ENCODE peak calls at places on chromosomes 5 and 9, in five cellular contexts. S is AG09309, U is right atrium auricular region, Z is heart left ventricle, H is left ventricle myocardium inferior. M is an unnamed sample.

GRCh38 chr9:69871143-69871834 is 50.7 kb downstream of the CFAP95 start:
- DNase-seq in S (no peak), U (no peak), Z (no peak), H (no peak), M (no peak)

GRCh38 chr5:61277190-61277589 is 54.9 kb upstream of the ZSWIM6 start:
- DNase-seq in S (no peak), U (no peak), Z (no peak), H (no peak), M (peak; percentile 21)

GRCh38 chr9:99140685-99141314 is 35.9 kb downstream of the TGFBR1 start:
- DNase-seq in S (peak; percentile 33), U (no peak), Z (no peak), H (no peak), M (peak; percentile 71)

GRCh38 chr9:133742849-133743444 is 4.8 kb upstream of the SARDH start:
- DNase-seq in S (peak; percentile 7), U (peak; percentile 87), Z (no peak), H (peak; percentile 71), M (peak; percentile 77)

GRCh38 chr5:73564644-73565165 is 734 bp downstream of the ANKRA2 start:
- DNase-seq in S (no peak), U (no peak), Z (no peak), H (no peak), M (peak; percentile 16)

GRCh38 chr9:126372716-126373115 is 46.1 kb downstream of the MVB12B start:
- DNase-seq in S (no peak), U (no peak), Z (no peak), H (no peak), M (no peak)

GRCh38 chr5:124402144-124402581 is 344.3 kb downstream of the ZNF608 start:
- DNase-seq in S (peak; percentile 11), U (no peak), Z (no peak), H (no peak), M (no peak)

GRCh38 chr5:4614088-4614487 is 526.0 kb upstream of the ADAMTS16 start:
- DNase-seq in S (no peak), U (no peak), Z (no peak), H (no peak), M (no peak)

GRCh38 chr9:35904966-35905781 is 828 bp upstream of the HRCT1 start:
- DNase-seq in S (no peak), U (peak; percentile 65), Z (no peak), H (no peak), M (no peak)

GRCh38 chr5:175590471-175590881 is 67.4 kb upstream of the HRH2 start:
- DNase-seq in S (peak; percentile 94), U (no peak), Z (no peak), H (no peak), M (no peak)

GRCh38 chr5:108727154-108727638 is 20.5 kb upstream of the FER start:
- DNase-seq in S (no peak), U (peak; percentile 59), Z (no peak), H (no peak), M (no peak)

GRCh38 chr5:36689225-36689624 is 82.8 kb downstream of the SLC1A3 start:
- DNase-seq in S (no peak), U (no peak), Z (no peak), H (no peak), M (peak; percentile 72)

GRCh38 chr5:32428426-32428825 is 16.1 kb downstream of the ZFR start:
- DNase-seq in S (no peak), U (no peak), Z (no peak), H (no peak), M (no peak)

GRCh38 chr5:76473676-76474075 is 70.6 kb downstream of the IQGAP2 start:
- DNase-seq in S (no peak), U (no peak), Z (no peak), H (no peak), M (peak; percentile 31)

GRCh38 chr5:178544166-178544834 is 45.9 kb downstream of the COL23A1 start:
- DNase-seq in S (no peak), U (no peak), Z (peak; percentile 82), H (peak; percentile 77), M (no peak)

GRCh38 chr9:2418619-2419018 is 203.0 kb upstream of the VLDLR start:
- DNase-seq in S (peak; percentile 35), U (no peak), Z (no peak), H (no peak), M (no peak)

GRCh38 chr9:135248111-135248510 is 160.6 kb downstream of the OLFM1 start:
- DNase-seq in S (no peak), U (no peak), Z (peak; percentile 36), H (no peak), M (no peak)

GRCh38 chr5:64646169-64646568 is 44.1 kb upstream of the SHISAL2B start:
- DNase-seq in S (no peak), U (no peak), Z (no peak), H (no peak), M (no peak)

GRCh38 chr9:68979538-68980314 is 34.2 kb downstream of the PRKACG start:
- DNase-seq in S (no peak), U (no peak), Z (no peak), H (peak; percentile 58), M (peak; percentile 51)

GRCh38 chr5:109455598-109456096 is 45.9 kb upstream of the PJA2 start:
- DNase-seq in S (peak; percentile 93), U (peak; percentile 61), Z (no peak), H (no peak), M (peak; percentile 83)

GRCh38 chr9:84297162-84297821 is 43.3 kb downstream of the SLC28A3 start:
- DNase-seq in S (no peak), U (no peak), Z (no peak), H (no peak), M (no peak)

GRCh38 chr9:136052991-136053756 is 41.9 kb downstream of the NACC2 start:
- DNase-seq in S (no peak), U (no peak), Z (peak; percentile 50), H (no peak), M (no peak)

GRCh38 chr5:123359866-123360569 is 63.2 kb downstream of the CEP120 start:
- DNase-seq in S (no peak), U (no peak), Z (no peak), H (no peak), M (no peak)

GRCh38 chr5:55593115-55593472 is 58.3 kb upstream of the PLPP1 start:
- DNase-seq in S (no peak), U (no peak), Z (no peak), H (no peak), M (no peak)

GRCh38 chr5:55633574-55634203 is 78.4 kb downstream of the SLC38A9 start:
- DNase-seq in S (no peak), U (peak; percentile 69), Z (peak; percentile 71), H (peak; percentile 42), M (no peak)

GRCh38 chr9:93891050-93891449 is 64.1 kb downstream of the BARX1 start:
- DNase-seq in S (no peak), U (no peak), Z (no peak), H (no peak), M (no peak)

GRCh38 chr5:141617682-141618029 is 1.1 kb downstream of the DIAPH1 start:
- DNase-seq in S (no peak), U (no peak), Z (no peak), H (no peak), M (no peak)

GRCh38 chr9:92711146-92711545 is 41.2 kb upstream of the IPPK start:
- DNase-seq in S (no peak), U (no peak), Z (no peak), H (no peak), M (no peak)

GRCh38 chr5:102910240-102911226 is 155.4 kb downstream of the PAM start:
- DNase-seq in S (peak; percentile 32), U (no peak), Z (no peak), H (no peak), M (no peak)

GRCh38 chr9:72633966-72634365 is 112.6 kb downstream of the TMC1 start:
- DNase-seq in S (peak; percentile 54), U (no peak), Z (no peak), H (no peak), M (peak; percentile 37)

GRCh38 chr5:2381070-2381469 is 370.4 kb downstream of the IRX2 start:
- DNase-seq in S (no peak), U (no peak), Z (no peak), H (no peak), M (no peak)

GRCh38 chr9:129828051-129828450 is 4.1 kb upstream of the TOR1A start:
- DNase-seq in S (no peak), U (no peak), Z (no peak), H (no peak), M (no peak)

GRCh38 chr9:129823934-129824601 is at the start of gene TOR1A:
- DNase-seq in S (peak; percentile 77), U (peak; percentile 94), Z (peak; percentile 97), H (peak; percentile 96), M (peak; percentile 96)

GRCh38 chr9:129826344-129826743 is 2.4 kb upstream of the TOR1A start:
- DNase-seq in S (no peak), U (no peak), Z (no peak), H (no peak), M (no peak)

GRCh38 chr9:129828969-129829368 is 5.0 kb upstream of the TOR1A start:
- DNase-seq in S (no peak), U (no peak), Z (no peak), H (no peak), M (no peak)

GRCh38 chr9:129826759-129827158 is 2.8 kb upstream of the TOR1A start:
- DNase-seq in S (no peak), U (no peak), Z (no peak), H (no peak), M (no peak)
- TF ChIP-seq CTCF in S (no peak), U (no peak), Z (no peak), H (no peak), M (no peak)

DNA sequence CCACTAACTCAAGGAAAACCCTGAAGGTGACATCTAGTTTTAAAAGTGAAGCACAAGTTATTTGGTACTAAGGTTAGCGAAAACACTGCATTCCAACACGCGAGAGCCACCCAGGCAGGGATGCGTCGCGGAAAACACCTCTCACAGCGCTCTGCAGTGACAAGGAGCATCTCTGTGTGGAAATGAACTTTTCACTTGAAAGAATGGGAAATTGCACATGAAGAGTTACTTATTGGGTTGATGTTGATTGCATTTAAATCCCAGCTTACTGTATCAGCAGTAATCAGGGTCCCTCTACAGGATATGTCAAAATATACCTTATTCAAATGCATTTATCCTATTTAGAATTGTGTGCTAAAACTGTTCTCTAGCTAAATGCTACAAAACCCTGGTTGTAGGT is 144.4 kb downstream of the BNC2 start:
- DNase-seq in S (no peak), U (no peak), Z (no peak), H (no peak), M (no peak)
- H3K4me3 ChIP-seq in S (peak overlapping the region; percentile 63), U (no peak overlapping the region), Z (peak overlapping the region; percentile 3), H (peak overlapping the region; percentile 64), M (no peak overlapping the region)

GRCh38 chr5:160460377-160461049 is 38.9 kb downstream of the PTTG1 start:
- DNase-seq in S (no peak), U (no peak), Z (no peak), H (no peak), M (no peak)
- TF ChIP-seq CTCF in S (peak; percentile 11), U (no peak), Z (no peak), H (no peak), M (peak; percentile 27)

GRCh38 chr9:100472268-100472667 is 681 bp upstream of the TMEFF1 start:
- DNase-seq in S (no peak), U (no peak), Z (no peak), H (no peak), M (no peak)

GRCh38 chr9:100472725-100473261 is at the start of gene TMEFF1:
- DNase-seq in S (no peak), U (no peak), Z (peak; percentile 67), H (peak; percentile 23), M (peak; percentile 17)

GRCh38 chr9:100474950-100475276 is 2.0 kb downstream of the TMEFF1 start:
- DNase-seq in S (no peak), U (no peak), Z (no peak), H (no peak), M (no peak)

GRCh38 chr9:100474082-100474949 is 1.4 kb downstream of the TMEFF1 start:
- DNase-seq in S (no peak), U (no peak), Z (no peak), H (no peak), M (no peak)

GRCh38 chr9:100473271-100474081 is 527 bp downstream of the TMEFF1 start:
- DNase-seq in S (no peak), U (no peak), Z (peak; percentile 63), H (no peak), M (peak; percentile 34)
- H3K4me3 ChIP-seq in S (peak overlapping the region; percentile 73), U (peak overlapping the region; percentile 53), Z (peak overlapping the region; percentile 65), H (peak overlapping the region; percentile 75), M (peak overlapping the region; percentile 39)

M was measured in GM12865.